ENCODE peak calls at places on chromosome 19, in nine cellular contexts. I, S, D, V, F, L, Q, B and Y are unnamed samples.

GRCh38 chr19:23312515-23312914 is 62.3 kb upstream of the ZNF724 start:
- DNase-seq in I (peak; percentile 48), S (no peak), D (no peak), V (no peak), F (no peak), L (no peak), Q (no peak), B (no peak), Y (no peak)

GRCh38 chr19:10612515-10613119 is 12.7 kb upstream of the SLC44A2 start:
- DNase-seq in I (no peak), S (no peak), D (no peak), V (no peak), F (no peak), L (no peak), Q (peak; percentile 68), B (no peak), Y (no peak)

GRCh38 chr19:17329768-17330545 is 4.7 kb downstream of the ANO8 start:
- DNase-seq in I (no peak), S (no peak), D (no peak), V (no peak), F (no peak), L (no peak), Q (no peak), B (no peak), Y (no peak)

GRCh38 chr19:31175564-31176348 is 173.5 kb downstream of the TSHZ3 start:
- DNase-seq in I (no peak), S (no peak), D (peak; percentile 79), V (no peak), F (no peak), L (no peak), Q (no peak), B (no peak), Y (no peak)

GRCh38 chr19:17259118-17259780 is 5.3 kb downstream of the USHBP1 start:
- DNase-seq in I (no peak), S (no peak), D (no peak), V (no peak), F (no peak), L (no peak), Q (no peak), B (no peak), Y (no peak)

GRCh38 chr19:6590458-6591319 is at the start of gene CD70:
- DNase-seq in I (peak; percentile 48), S (peak; percentile 66), D (no peak), V (no peak), F (peak; percentile 43), L (peak; percentile 95), Q (no peak), B (peak; percentile 54), Y (peak; percentile 38)

GRCh38 chr19:51607920-51608562 is 22.2 kb downstream of the SIGLEC5 start:
- DNase-seq in I (peak; percentile 68), S (peak; percentile 41), D (peak; percentile 93), V (no peak), F (peak; percentile 57), L (peak; percentile 81), Q (peak; percentile 35), B (peak; percentile 86), Y (peak; percentile 92)

GRCh38 chr19:45613926-45614725 is 12.1 kb upstream of the GPR4 start:
- DNase-seq in I (peak; percentile 98), S (no peak), D (no peak), V (no peak), F (no peak), L (no peak), Q (no peak), B (no peak), Y (no peak)

GRCh38 chr19:29263305-29264080 is 50.5 kb upstream of the UQCRFS1 start:
- DNase-seq in I (peak; percentile 16), S (no peak), D (no peak), V (peak; percentile 32), F (peak; percentile 49), L (peak; percentile 53), Q (peak; percentile 27), B (peak; percentile 79), Y (peak; percentile 77)

GRCh38 chr19:51226068-51226467 is 1.2 kb downstream of the CD33 start:
- DNase-seq in I (no peak), S (no peak), D (no peak), V (no peak), F (no peak), L (no peak), Q (no peak), B (no peak), Y (no peak)

GRCh38 chr19:30046522-30046921 is 104.5 kb downstream of the URI1 start:
- DNase-seq in I (no peak), S (no peak), D (no peak), V (no peak), F (no peak), L (peak; percentile 26), Q (no peak), B (no peak), Y (peak; percentile 67)

GRCh38 chr19:47107201-47107952 is 6.2 kb downstream of the ZC3H4 start:
- DNase-seq in I (no peak), S (no peak), D (no peak), V (no peak), F (no peak), L (no peak), Q (peak; percentile 18), B (no peak), Y (no peak)

GRCh38 chr19:41697198-41697855 is 9.3 kb upstream of the CEACAM7 start:
- DNase-seq in I (no peak), S (no peak), D (no peak), V (no peak), F (no peak), L (no peak), Q (no peak), B (no peak), Y (no peak)

GRCh38 chr19:4089400-4089908 is 22.8 kb upstream of the ZBTB7A start:
- DNase-seq in I (no peak), S (peak; percentile 63), D (no peak), V (peak; percentile 24), F (peak; percentile 26), L (no peak), Q (no peak), B (no peak), Y (no peak)

GRCh38 chr19:54138777-54139256 is 1.3 kb downstream of the CNOT3 start:
- DNase-seq in I (no peak), S (no peak), D (no peak), V (no peak), F (no peak), L (no peak), Q (no peak), B (peak; percentile 20), Y (peak; percentile 26)

GRCh38 chr19:30217461-30217860 is 154.7 kb upstream of the ZNF536 start:
- DNase-seq in I (no peak), S (no peak), D (no peak), V (no peak), F (no peak), L (no peak), Q (no peak), B (no peak), Y (no peak)

GRCh38 chr19:45908956-45909355 is 5.6 kb downstream of the NANOS2 start:
- DNase-seq in I (no peak), S (no peak), D (no peak), V (no peak), F (no peak), L (no peak), Q (no peak), B (no peak), Y (no peak)

GRCh38 chr19:19461671-19462622 is 53.4 kb downstream of the TSSK6 start:
- DNase-seq in I (no peak), S (no peak), D (no peak), V (no peak), F (no peak), L (no peak), Q (peak; percentile 28), B (peak; percentile 84), Y (peak; percentile 95)

GRCh38 chr19:44694184-44694579 is 4.8 kb upstream of the CEACAM16 start:
- DNase-seq in I (no peak), S (no peak), D (no peak), V (no peak), F (peak; percentile 11), L (no peak), Q (no peak), B (no peak), Y (no peak)

GRCh38 chr19:41320568-41320967 is 10.6 kb downstream of the CCDC97 start:
- DNase-seq in I (no peak), S (no peak), D (no peak), V (no peak), F (no peak), L (no peak), Q (no peak), B (no peak), Y (no peak)

GRCh38 chr19:32041681-32042292 is 303.6 kb upstream of the ZNF507 start:
- DNase-seq in I (peak; percentile 36), S (no peak), D (no peak), V (no peak), F (peak; percentile 5), L (peak; percentile 1), Q (peak; percentile 15), B (peak; percentile 72), Y (peak; percentile 82)

GRCh38 chr19:16325671-16326400 is 1.2 kb downstream of the KLF2 start:
- DNase-seq in I (no peak), S (peak; percentile 57), D (no peak), V (no peak), F (no peak), L (peak; percentile 57), Q (no peak), B (peak; percentile 59), Y (peak; percentile 87)

GRCh38 chr19:18533058-18533457 is 10.3 kb downstream of the FKBP8 start:
- DNase-seq in I (no peak), S (peak; percentile 10), D (no peak), V (no peak), F (no peak), L (no peak), Q (no peak), B (no peak), Y (no peak)